ENCODE peak calls at places on chromosome 17, in eight cellular contexts. One of them, this sample, is unnamed.

GRCh38 chr17:15422392-15422957 is 44.9 kb downstream of the CDRT4 start:
- DNase-seq in glutamatergic neuron: no peak
- DNase-seq in cardiac muscle cell: no peak
- DNase-seq in aorta: no peak
- DNase-seq in activated naive CD4-positive, alpha-beta T cell treated with Interleukin-2 at 50 U/mL for 16 hours: no peak
- DNase-seq in kidney glomerular epithelial cell: peak; percentile 16
- DNase-seq in KBM-7: no peak
- DNase-seq in NCI-H345: no peak
- DNase-seq in this sample: no peak

GRCh38 chr17:8537734-8538133 is 92.8 kb downstream of the MYH10 start:
- DNase-seq in glutamatergic neuron: no peak
- DNase-seq in cardiac muscle cell: no peak
- DNase-seq in aorta: no peak
- DNase-seq in activated naive CD4-positive, alpha-beta T cell treated with Interleukin-2 at 50 U/mL for 16 hours: no peak
- DNase-seq in kidney glomerular epithelial cell: no peak
- DNase-seq in KBM-7: no peak
- DNase-seq in NCI-H345: no peak
- DNase-seq in this sample: no peak

GRCh38 chr17:33014751-33015150 is 23.1 kb downstream of the SPACA3 start:
- DNase-seq in glutamatergic neuron: no peak
- DNase-seq in cardiac muscle cell: no peak
- DNase-seq in aorta: no peak
- DNase-seq in activated naive CD4-positive, alpha-beta T cell treated with Interleukin-2 at 50 U/mL for 16 hours: no peak
- DNase-seq in kidney glomerular epithelial cell: peak; percentile 50
- DNase-seq in KBM-7: no peak
- DNase-seq in NCI-H345: no peak
- DNase-seq in this sample: no peak

GRCh38 chr17:3678095-3678820 is 9.6 kb downstream of the EMC6 start:
- DNase-seq in glutamatergic neuron: no peak
- DNase-seq in cardiac muscle cell: no peak
- DNase-seq in aorta: no peak
- DNase-seq in activated naive CD4-positive, alpha-beta T cell treated with Interleukin-2 at 50 U/mL for 16 hours: no peak
- DNase-seq in kidney glomerular epithelial cell: no peak
- DNase-seq in KBM-7: no peak
- DNase-seq in NCI-H345: no peak
- DNase-seq in this sample: no peak

GRCh38 chr17:14359251-14359939 is 58.5 kb downstream of the HS3ST3B1 start:
- DNase-seq in glutamatergic neuron: no peak
- DNase-seq in cardiac muscle cell: no peak
- DNase-seq in aorta: no peak
- DNase-seq in activated naive CD4-positive, alpha-beta T cell treated with Interleukin-2 at 50 U/mL for 16 hours: peak; percentile 28
- DNase-seq in kidney glomerular epithelial cell: peak; percentile 3
- DNase-seq in KBM-7: peak; percentile 89
- DNase-seq in NCI-H345: no peak
- DNase-seq in this sample: no peak

GRCh38 chr17:17269926-17270773 is 10.9 kb downstream of the COPS3 start:
- DNase-seq in glutamatergic neuron: no peak
- DNase-seq in cardiac muscle cell: no peak
- DNase-seq in aorta: no peak
- DNase-seq in activated naive CD4-positive, alpha-beta T cell treated with Interleukin-2 at 50 U/mL for 16 hours: peak; percentile 19
- DNase-seq in kidney glomerular epithelial cell: no peak
- DNase-seq in KBM-7: peak; percentile 40
- DNase-seq in NCI-H345: no peak
- DNase-seq in this sample: no peak

GRCh38 chr17:72984145-72984924 is 108.2 kb downstream of the SLC39A11 start:
- DNase-seq in glutamatergic neuron: no peak
- DNase-seq in cardiac muscle cell: no peak
- DNase-seq in aorta: no peak
- DNase-seq in activated naive CD4-positive, alpha-beta T cell treated with Interleukin-2 at 50 U/mL for 16 hours: no peak
- DNase-seq in kidney glomerular epithelial cell: peak; percentile 24
- DNase-seq in KBM-7: no peak
- DNase-seq in NCI-H345: no peak
- DNase-seq in this sample: no peak

GRCh38 chr17:68290268-68290954 is 516 bp downstream of the SLC16A6 start:
- DNase-seq in glutamatergic neuron: peak; percentile 34
- DNase-seq in cardiac muscle cell: peak; percentile 38
- DNase-seq in aorta: peak; percentile 79
- DNase-seq in activated naive CD4-positive, alpha-beta T cell treated with Interleukin-2 at 50 U/mL for 16 hours: peak; percentile 64
- DNase-seq in kidney glomerular epithelial cell: no peak
- DNase-seq in KBM-7: peak; percentile 35
- DNase-seq in NCI-H345: no peak
- DNase-seq in this sample: peak; percentile 6

GRCh38 chr17:51439395-51440229 is 179.3 kb downstream of the UTP18 start:
- DNase-seq in glutamatergic neuron: no peak
- DNase-seq in cardiac muscle cell: no peak
- DNase-seq in aorta: no peak
- DNase-seq in activated naive CD4-positive, alpha-beta T cell treated with Interleukin-2 at 50 U/mL for 16 hours: no peak
- DNase-seq in kidney glomerular epithelial cell: peak; percentile 52
- DNase-seq in KBM-7: no peak
- DNase-seq in NCI-H345: peak; percentile 63
- DNase-seq in this sample: peak; percentile 2